ENCODE peak calls at places on chromosomes 13 and 19, in seven cellular contexts. T is tibial artery; P is CD4-positive, alpha-beta T cell; K is psoas muscle; G is transverse colon; S is AG04450; O is AG04449. R is an unnamed sample.
A peak's percentile ranks its signal among the peaks of the same experiment; 100 is the strongest.

GRCh38 chr13:77784531-77784930 is 87.0 kb downstream of the SLAIN1 start:
- DNase-seq in K (no peak), G (no peak), P (no peak), O (no peak), S (no peak), T (no peak), R (no peak)

GRCh38 chr13:101915755-101916107 is 463.3 kb downstream of the ITGBL1 start:
- DNase-seq in G (no peak), P (no peak), O (no peak), S (no peak), T (no peak), K (no peak), R (no peak)

GRCh38 chr19:6286676-6287075 is 6.9 kb upstream of the MLLT1 start:
- DNase-seq in O (no peak), K (no peak), P (no peak), G (no peak), T (no peak), S (no peak), R (no peak)

GRCh38 chr13:27970382-27971235 is 1.5 kb upstream of the CDX2 start:
- DNase-seq in P (no peak), O (no peak), K (no peak), T (no peak), S (no peak), G (no peak), R (peak; percentile 81)

GRCh38 chr19:51983361-51983760 is 3.3 kb downstream of the ZNF350 start:
- DNase-seq in G (no peak), T (no peak), P (no peak), K (no peak), S (no peak), O (no peak), R (no peak)

GRCh38 chr13:93805736-93806135 is 579.1 kb downstream of the GPC6 start:
- DNase-seq in K (no peak), O (no peak), G (no peak), P (no peak), S (no peak), T (no peak), R (no peak)

GRCh38 chr13:96817336-96817941 is 176.8 kb downstream of the OXGR1 start:
- DNase-seq in S (no peak), O (no peak), P (no peak), K (no peak), G (no peak), T (no peak), R (no peak)

GRCh38 chr19:33177417-33177976 is 16.6 kb upstream of the LRP3 start:
- DNase-seq in T (no peak), O (no peak), P (peak; percentile 81), G (no peak), S (no peak), K (no peak), R (no peak)

GRCh38 chr13:61128850-61129645 is 286.6 kb downstream of the PCDH20 start:
- DNase-seq in O (no peak), K (no peak), T (no peak), G (no peak), S (no peak), P (no peak), R (no peak)

DNA sequence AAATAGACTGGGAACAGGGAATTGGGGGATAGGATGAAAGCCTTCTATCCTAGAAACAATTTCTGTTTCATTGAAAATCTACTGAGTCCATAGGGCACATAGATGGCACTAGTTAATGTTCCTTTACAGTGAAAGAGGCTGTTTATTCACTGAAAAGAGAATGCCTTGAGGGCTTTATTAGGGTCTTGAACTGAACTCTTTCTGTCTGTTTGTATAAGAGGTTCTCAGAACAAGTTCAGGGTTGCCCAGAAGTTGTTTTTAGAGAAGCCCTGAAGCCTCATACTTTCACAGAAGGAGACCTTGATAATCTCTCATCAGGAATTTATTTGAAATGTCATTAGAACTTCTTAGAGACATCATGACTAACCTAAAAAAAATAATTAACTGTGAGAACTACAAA is 43.9 kb downstream of the ENOX1 start:
- DNase-seq in G (no peak), K (no peak), T (no peak), P (no peak), S (no peak), O (no peak), R (no peak)
- TF ChIP-seq CTCF in G (no peak), K (no peak), T (no peak), P (no peak), S (no peak), O (no peak), R (no peak)

GRCh38 chr13:36724141-36724540 is 50.3 kb downstream of the SERTM1 start:
- DNase-seq in K (no peak), S (no peak), T (no peak), P (no peak), O (no peak), G (no peak), R (no peak)
- TF ChIP-seq CTCF in K (no peak), S (no peak), T (no peak), P (no peak), O (no peak), G (no peak), R (no peak)

GRCh38 chr13:114135731-114136171 is 3.3 kb upstream of the RASA3 start:
- DNase-seq in G (no peak), S (no peak), T (no peak), P (no peak), K (no peak), O (no peak), R (no peak)
- TF ChIP-seq CTCF in G (no peak), S (no peak), T (no peak), P (no peak), K (no peak), O (no peak), R (no peak)

GRCh38 chr13:91238036-91238435 is 109.5 kb upstream of the MIR17HG start:
- DNase-seq in K (no peak), T (no peak), S (no peak), O (no peak), G (no peak), P (no peak), R (no peak)
- TF ChIP-seq CTCF in K (no peak), T (no peak), S (no peak), O (no peak), G (no peak), P (no peak), R (no peak)

GRCh38 chr13:66689037-66689619 is 541.0 kb downstream of the PCDH9 start:
- DNase-seq in O (no peak), G (no peak), S (no peak), K (no peak), T (no peak), P (no peak), R (no peak)
- TF ChIP-seq CTCF in O (no peak), G (no peak), S (peak; percentile 54), K (peak; percentile 17), T (no peak), P (no peak), R (peak; percentile 47)

GRCh38 chr13:25887962-25888655 is 163.7 kb downstream of the SHISA2 start:
- DNase-seq in G (no peak), S (no peak), O (no peak), P (no peak), T (no peak), K (no peak), R (no peak)
- TF ChIP-seq CTCF in G (no peak), S (no peak), O (no peak), P (no peak), T (no peak), K (no peak), R (no peak)

GRCh38 chr13:48730971-48731658 is 77.4 kb downstream of the CYSLTR2 start:
- DNase-seq in T (no peak), G (no peak), S (no peak), K (no peak), P (no peak), O (no peak), R (no peak)
- TF ChIP-seq CTCF in T (no peak), G (no peak), S (no peak), K (no peak), P (no peak), O (no peak), R (no peak)

DNA sequence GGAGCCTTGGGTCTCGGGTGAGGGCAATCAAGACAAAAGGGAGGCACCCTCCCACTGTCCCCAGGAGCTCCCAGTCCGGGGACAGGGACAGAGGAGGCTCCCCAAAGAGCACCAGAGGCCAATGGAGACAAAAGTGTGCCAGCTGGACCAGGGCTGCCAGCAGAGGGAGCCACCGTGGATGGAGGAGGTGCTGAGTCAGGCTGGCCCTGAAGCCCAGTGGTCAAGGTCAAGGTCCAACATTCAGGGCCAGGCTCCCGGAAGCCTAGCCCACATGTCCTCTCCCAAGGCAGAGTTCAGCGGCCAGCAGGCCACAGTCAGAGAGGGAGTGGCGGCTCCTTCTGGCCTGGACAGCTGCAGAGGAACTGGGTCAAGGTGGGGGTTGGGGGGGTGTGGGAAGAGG is 8.4 kb downstream of the COL5A3 start:
- DNase-seq in S (no peak), K (peak; percentile 67), P (no peak), T (no peak), G (peak; percentile 76), O (no peak), R (no peak)
- TF ChIP-seq CTCF in S (peak; percentile 40), K (peak; percentile 19), P (no peak), T (no peak), G (peak; percentile 50), O (peak; percentile 60), R (peak; percentile 54)